ENCODE peak calls at places on chromosomes 4 and X, in nine cellular contexts. S, C, X, U, R, W, I, B and V are unnamed samples.

GRCh38 chr4:5890063-5890727 is 2.7 kb downstream of the CRMP1 start:
- DNase-seq in S (no peak), C (no peak), X (peak), U (no peak), R (no peak), W (peak), I (no peak), B (no peak), V (no peak)

GRCh38 chr4:40693946-40694345 is 55.8 kb upstream of the NSUN7 start:
- DNase-seq in S (no peak), C (no peak), X (no peak), U (no peak), R (no peak), W (no peak), I (no peak), B (no peak), V (no peak)

GRCh38 chr4:45971108-45971507 is 152.7 kb downstream of the GABRG1 start:
- DNase-seq in S (no peak), C (no peak), X (no peak), U (no peak), R (no peak), W (no peak), I (no peak), B (no peak), V (no peak)

GRCh38 chrX:18596096-18596495 is 75.8 kb downstream of the RS1 start:
- DNase-seq in S (no peak), C (no peak), X (no peak), U (no peak), R (no peak), W (no peak), I (no peak), B (no peak), V (no peak)

GRCh38 chrX:129145898-129146297 is 377.4 kb downstream of the SMARCA1 start:
- DNase-seq in S (no peak), C (no peak), X (no peak), U (no peak), R (no peak), W (no peak), I (no peak), B (no peak), V (no peak)

GRCh38 chr4:86670739-86671138 is 76.6 kb downstream of the PTPN13 start:
- DNase-seq in S (no peak), C (no peak), X (peak), U (no peak), R (no peak), W (no peak), I (no peak), B (no peak), V (no peak)

GRCh38 chrX:69280956-69281355 is 115.7 kb upstream of the PJA1 start:
- DNase-seq in S (no peak), C (no peak), X (no peak), U (no peak), R (no peak), W (no peak), I (no peak), B (no peak), V (no peak)

GRCh38 chrX:103518571-103518970 is 718 bp downstream of the RAB40A start:
- DNase-seq in S (no peak), C (no peak), X (no peak), U (no peak), R (no peak), W (no peak), I (no peak), B (no peak), V (no peak)

GRCh38 chr4:72326692-72327632 is 242.1 kb downstream of the ADAMTS3 start:
- DNase-seq in S (no peak), C (no peak), X (peak), U (no peak), R (no peak), W (no peak), I (no peak), B (no peak), V (peak)

GRCh38 chr4:85873566-85873965 is 398.6 kb downstream of the ARHGAP24 start:
- DNase-seq in S (no peak), C (no peak), X (no peak), U (no peak), R (no peak), W (no peak), I (no peak), B (no peak), V (no peak)

GRCh38 chr4:109590841-109591357 is 30.9 kb downstream of the MCUB start:
- DNase-seq in S (no peak), C (no peak), X (peak), U (no peak), R (no peak), W (no peak), I (no peak), B (no peak), V (peak)

GRCh38 chr4:109589119-109589518 is 29.1 kb downstream of the MCUB start:
- DNase-seq in S (no peak), C (no peak), X (no peak), U (no peak), R (no peak), W (no peak), I (no peak), B (no peak), V (peak)

GRCh38 chr4:109592367-109592766 is 32.3 kb downstream of the MCUB start:
- DNase-seq in S (no peak), C (no peak), X (no peak), U (no peak), R (no peak), W (no peak), I (no peak), B (no peak), V (no peak)

GRCh38 chr4:109588176-109588575 is 28.1 kb downstream of the MCUB start:
- DNase-seq in S (no peak), C (no peak), X (no peak), U (peak), R (peak), W (no peak), I (no peak), B (no peak), V (no peak)

DNA sequence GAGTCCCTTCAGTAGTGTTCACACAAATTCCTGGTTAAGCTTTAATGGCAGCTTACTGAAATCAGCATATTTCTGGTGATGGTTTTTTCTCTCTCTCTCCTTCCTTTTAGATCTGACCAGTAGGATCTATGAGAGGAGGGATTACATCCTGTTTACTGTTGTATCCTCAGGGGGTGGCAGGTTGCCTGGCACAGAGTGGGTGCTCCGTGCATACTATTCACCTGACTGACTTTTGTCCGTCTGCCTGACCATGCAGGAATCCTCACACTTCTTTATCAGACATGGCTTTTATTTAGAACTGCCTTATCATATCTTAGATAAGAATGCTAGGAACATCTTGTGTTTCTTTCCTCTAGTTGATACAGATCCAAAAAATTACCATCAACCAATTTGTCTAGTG is 29.6 kb downstream of the MCUB start:
- DNase-seq in S (no peak), C (no peak), X (peak), U (no peak), R (no peak), W (no peak), I (no peak), B (no peak), V (no peak)
- H3K27ac ChIP-seq in S (no peak), C (no peak), X (no peak), U (no peak), R (peak), W (no peak), I (no peak), B (no peak), V (no peak)

DNA sequence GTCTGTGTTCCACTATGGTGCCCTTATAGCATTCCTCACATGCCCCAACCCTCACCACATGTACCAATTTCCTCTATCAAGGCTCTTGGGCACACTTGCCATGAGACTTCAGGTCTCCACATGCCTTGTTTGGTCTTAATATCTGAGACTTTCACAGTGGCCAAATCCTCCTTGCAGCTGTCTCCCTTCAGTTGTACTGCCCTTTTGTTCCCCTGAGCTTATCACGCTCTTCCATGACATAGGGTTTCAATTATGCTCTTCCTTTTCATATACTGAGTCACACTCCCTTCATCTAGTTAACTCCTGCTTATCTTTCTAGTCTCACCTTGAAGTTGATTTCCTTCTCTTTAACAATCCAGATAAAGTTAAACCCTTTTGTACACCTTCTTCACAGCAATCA is 212.9 kb downstream of the PDHA2 start:
- DNase-seq in S (no peak), C (no peak), X (no peak), U (no peak), R (no peak), W (no peak), I (no peak), B (no peak), V (no peak)
- H3K27ac ChIP-seq in S (no peak), C (no peak), X (no peak), U (no peak), R (no peak), W (no peak), I (no peak), B (no peak), V (no peak)

GRCh38 chr4:100632163-100632562 is 114.3 kb upstream of the EMCN start:
- DNase-seq in S (no peak), C (no peak), X (no peak), U (no peak), R (no peak), W (no peak), I (no peak), B (no peak), V (no peak)
- H3K27ac ChIP-seq in S (no peak), C (no peak), X (no peak), U (no peak), R (no peak), W (no peak), I (no peak), B (no peak), V (no peak)

DNA sequence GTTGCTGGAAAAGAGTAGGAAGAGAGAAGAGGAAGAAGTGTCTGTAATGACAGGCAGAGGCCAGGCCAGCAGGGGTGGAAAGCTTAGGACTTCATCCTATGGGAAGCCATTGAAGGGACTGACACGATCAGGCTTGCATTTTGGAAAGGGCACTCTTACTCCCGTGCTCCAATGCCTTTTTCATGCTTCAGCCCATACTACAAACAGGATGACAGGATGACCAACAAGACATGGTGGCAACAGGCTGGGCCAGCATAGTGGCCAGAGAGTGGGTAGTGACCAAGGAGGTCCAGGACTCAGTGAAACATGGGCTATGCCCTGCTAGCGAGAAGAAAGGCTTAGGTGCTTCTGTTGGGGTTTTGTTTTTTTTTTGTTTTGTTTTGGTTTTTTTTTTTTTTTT is 2.6 kb upstream of the KLF3 start:
- DNase-seq in S (no peak), C (no peak), X (no peak), U (no peak), R (no peak), W (no peak), I (no peak), B (no peak), V (no peak)
- H3K27ac ChIP-seq in S (no peak), C (no peak), X (no peak), U (no peak), R (peak), W (no peak), I (no peak), B (no peak), V (no peak)

DNA sequence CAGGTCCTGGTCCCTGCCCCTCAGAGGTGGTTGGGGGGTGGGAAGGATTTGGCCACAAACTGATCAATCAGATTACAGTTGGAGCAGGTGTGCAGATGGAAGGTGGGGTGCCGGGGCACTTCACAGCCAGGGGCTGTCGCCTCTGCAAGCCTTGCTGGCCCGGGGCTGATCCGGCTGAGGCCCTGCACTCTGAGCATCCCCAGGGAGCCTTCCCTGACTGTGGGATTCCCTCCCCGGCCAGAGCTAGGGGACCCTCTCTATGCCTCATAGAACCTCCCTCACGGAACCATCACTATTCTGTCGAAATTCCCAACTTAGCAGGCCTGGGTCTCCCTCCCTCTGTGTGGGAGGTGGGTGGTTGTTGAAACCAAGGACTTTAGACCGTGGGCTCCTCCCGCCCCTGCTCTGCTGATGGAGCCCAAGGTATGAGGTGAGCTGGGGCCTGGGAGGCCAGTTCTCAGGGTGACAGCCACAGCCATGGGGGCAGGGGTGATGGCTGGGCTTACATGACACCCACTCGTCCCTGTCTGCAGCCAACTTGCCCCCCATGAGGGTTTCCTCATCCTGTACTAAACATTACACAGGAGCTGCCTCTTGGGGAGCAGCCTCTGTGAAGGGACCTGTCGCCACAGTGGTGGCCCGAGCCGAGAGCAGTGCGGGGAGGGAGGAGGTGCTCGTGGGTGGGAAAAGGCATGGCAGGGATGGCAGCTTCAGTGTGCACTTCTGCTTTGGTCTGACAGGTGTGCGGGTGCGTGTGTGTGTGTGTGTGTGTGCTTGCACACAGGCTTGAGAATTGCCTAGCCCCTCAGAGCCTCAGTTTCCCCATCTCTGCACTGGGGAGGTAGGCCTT is 3.7 kb downstream of the SH3TC1 start:
- DNase-seq in S (no peak), C (no peak), X (no peak), U (no peak), R (no peak), W (peak), I (no peak), B (no peak), V (peak)
- H3K27ac ChIP-seq in S (no peak), C (no peak), X (no peak), U (no peak), R (peak), W (no peak), I (no peak), B (no peak), V (no peak)

GRCh38 chr4:169640261-169640880 is 20.0 kb downstream of the CLCN3 start:
- DNase-seq in S (no peak), C (no peak), X (peak), U (no peak), R (no peak), W (no peak), I (no peak), B (no peak), V (no peak)
- H3K27ac ChIP-seq in S (no peak), C (no peak), X (peak), U (no peak), R (no peak), W (no peak), I (no peak), B (no peak), V (no peak)

GRCh38 chr4:171880136-171880535 is 66.9 kb downstream of the GALNTL6 start:
- DNase-seq in S (no peak), C (no peak), X (peak), U (no peak), R (no peak), W (no peak), I (no peak), B (no peak), V (no peak)
- H3K27ac ChIP-seq in S (no peak), C (no peak), X (peak), U (no peak), R (no peak), W (no peak), I (no peak), B (no peak), V (no peak)